ENCODE peak calls at places on chromosomes 7 and 10, in four cellular contexts. A is Caco-2, C is fibroblast of lung, D is brain microvascular endothelial cell. H is an unnamed sample. For H3K27me3 and H3K36me3, the result is how much of the 10 kb centered on the place peaks cover.

GRCh38 chr10:9992656-9993055 is 1025.0 kb upstream of the CELF2 start:
- DNase-seq in C (peak), A (no peak), D (no peak), H (no peak)

GRCh38 chr10:125629758-125630376 is 53.1 kb downstream of the TEX36 start:
- DNase-seq in C (peak), D (peak), A (no peak), H (no peak)

GRCh38 chr7:26038201-26038990 is 113.6 kb upstream of the NFE2L3 start:
- DNase-seq in C (no peak), A (no peak), D (no peak), H (no peak)

GRCh38 chr10:127368937-127369336 is 172.5 kb upstream of the INSYN2A start:
- DNase-seq in A (no peak), D (no peak), C (no peak), H (no peak)

GRCh38 chr10:19816420-19817250 is at the start of gene PLXDC2:
- DNase-seq in A (no peak), D (peak), C (peak), H (no peak)

GRCh38 chr7:105792488-105793370 is 83.7 kb downstream of the ATXN7L1 start:
- DNase-seq in A (no peak), D (no peak), C (no peak), H (no peak)

GRCh38 chr10:131803863-131804425 is 96.9 kb upstream of the PPP2R2D start:
- DNase-seq in D (no peak), C (no peak), A (no peak), H (no peak)

GRCh38 chr10:35388197-35388596 is 51.9 kb downstream of the CCNY start:
- DNase-seq in C (no peak), A (no peak), D (no peak), H (no peak)

GRCh38 chr10:132144086-132144485 is 42.7 kb upstream of the DPYSL4 start:
- DNase-seq in C (no peak), A (no peak), D (no peak), H (no peak)

GRCh38 chr10:117186832-117187615 is 10.3 kb upstream of the KCNK18 start:
- DNase-seq in C (no peak), D (no peak), A (no peak), H (no peak)

GRCh38 chr7:105306160-105306784 is 82.4 kb downstream of the SRPK2 start:
- DNase-seq in A (no peak), C (no peak), D (no peak), H (no peak)

GRCh38 chr10:14949291-14949690 is 4.6 kb downstream of the DCLRE1C start:
- DNase-seq in A (no peak), C (no peak), D (no peak), H (no peak)

GRCh38 chr10:59135275-59135674 is 41.2 kb upstream of the PHYHIPL start:
- DNase-seq in D (no peak), C (no peak), A (peak), H (no peak)

GRCh38 chr7:17132726-17133125 is 165.7 kb upstream of the AHR start:
- DNase-seq in A (no peak), D (no peak), C (peak), H (no peak)

GRCh38 chr10:75020168-75020567 is 91.3 kb upstream of the SAMD8 start:
- DNase-seq in C (no peak), A (no peak), D (no peak), H (no peak)

DNA sequence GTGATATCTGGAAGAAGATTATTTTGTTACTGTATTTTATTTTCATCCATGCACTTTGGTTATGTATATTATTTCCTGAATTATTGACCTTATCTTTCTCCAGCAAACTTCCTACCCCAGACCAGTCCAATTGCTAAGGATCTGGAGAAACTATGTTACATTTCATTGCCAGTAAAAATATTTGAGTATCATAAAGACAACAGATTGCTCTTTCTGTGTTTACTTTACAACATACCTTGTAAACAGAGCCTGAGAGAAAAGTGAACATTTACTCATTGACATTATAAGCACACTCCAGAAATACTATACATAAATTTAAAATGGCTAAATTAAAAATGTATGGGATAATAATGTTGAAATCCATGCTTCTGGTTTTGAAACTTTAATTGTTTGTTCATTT is 186.2 kb upstream of the FAM3C start:
- DNase-seq in A (no peak), D (no peak), C (no peak), H (no peak)
- TF ChIP-seq CTCF in A (no peak), D (no peak), C (no peak), H (no peak)

DNA sequence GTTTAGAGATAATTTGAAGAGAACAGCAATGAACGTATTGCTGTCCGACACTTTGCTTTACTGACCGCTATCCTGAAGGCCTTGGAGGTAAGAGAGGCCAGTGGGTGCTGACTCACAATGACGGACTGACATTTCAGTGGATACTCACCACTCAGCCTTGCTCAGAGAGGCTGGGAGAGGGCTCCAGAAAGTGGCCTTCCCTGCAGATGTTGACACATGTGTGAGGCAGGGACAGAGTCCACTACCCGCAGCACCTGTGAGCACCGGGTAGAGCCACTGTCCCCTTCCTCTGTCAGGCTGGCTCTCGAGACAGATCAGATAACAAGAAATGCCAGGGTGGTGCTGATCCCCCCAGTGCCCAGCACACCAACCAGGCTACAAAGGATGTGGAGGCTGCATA is 75.0 kb downstream of the GPR26 start:
- DNase-seq in A (no peak), D (no peak), C (no peak), H (no peak)
- H3K27me3 ChIP-seq in A (under half), D (under half), C (under half), H (under half)

GRCh38 chr10:79209340-79209739 is 137.9 kb upstream of the PPIF start:
- DNase-seq in D (no peak), A (no peak), C (no peak), H (no peak)

GRCh38 chr10:79207726-79208125 is 139.0 kb downstream of the ZMIZ1 start:
- DNase-seq in A (no peak), D (no peak), C (no peak), H (no peak)

GRCh38 chr10:79208251-79208983 is 138.9 kb upstream of the PPIF start:
- DNase-seq in A (no peak), C (no peak), D (no peak), H (no peak)

GRCh38 chr10:79206300-79207095 is 137.7 kb downstream of the ZMIZ1 start:
- DNase-seq in D (no peak), C (no peak), A (no peak), H (no peak)

GRCh38 chr10:79207096-79207357 is 138.3 kb downstream of the ZMIZ1 start:
- DNase-seq in A (no peak), D (no peak), C (no peak), H (no peak)
- H3K36me3 ChIP-seq in A (under half), D (under half), C (under half), H (half or more)

GRCh38 chr7:110875346-110875745 is 215.6 kb upstream of the LRRN3 start:
- DNase-seq in C (no peak), D (no peak), A (no peak), H (no peak)

GRCh38 chr7:110871856-110872255 is 219.1 kb upstream of the LRRN3 start:
- DNase-seq in C (no peak), A (no peak), D (no peak), H (no peak)

GRCh38 chr7:110868458-110868857 is 222.5 kb upstream of the LRRN3 start:
- DNase-seq in D (no peak), C (peak), A (no peak), H (no peak)

DNA sequence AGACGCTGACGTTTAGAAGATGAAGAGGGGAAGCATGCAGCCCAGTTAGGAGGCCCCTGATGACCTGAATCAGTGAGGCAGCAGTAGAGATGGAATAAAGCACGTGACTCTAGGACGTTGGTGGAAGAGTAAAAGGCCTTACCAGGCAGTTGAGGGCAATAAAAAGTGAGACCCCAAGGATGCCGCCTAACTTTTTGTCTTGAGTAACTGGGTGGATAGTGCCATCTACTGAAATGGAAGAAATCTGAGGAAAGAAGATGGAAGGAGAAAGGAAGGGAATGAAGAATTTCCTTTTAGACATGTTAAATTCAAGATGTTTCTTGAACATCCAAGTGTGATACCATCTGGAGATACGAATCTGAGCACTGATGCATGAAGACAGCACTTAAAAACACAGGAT is 220.0 kb upstream of the LRRN3 start:
- DNase-seq in A (no peak), C (no peak), D (no peak), H (no peak)
- TF ChIP-seq CTCF in A (no peak), C (no peak), D (no peak), H (no peak)

GRCh38 chr7:140684066-140684950 is 11.6 kb downstream of the ADCK2 start:
- DNase-seq in D (no peak), C (no peak), A (no peak), H (no peak)
- H3K27me3 ChIP-seq in D (under half), C (under half), A (under half), H (under half)

GRCh38 chr7:157362729-157363128 is 25.9 kb downstream of the DNAJB6 start:
- DNase-seq in D (no peak), A (no peak), C (no peak), H (no peak)

GRCh38 chr7:157371296-157371695 is 34.5 kb downstream of the DNAJB6 start:
- DNase-seq in D (no peak), A (no peak), C (no peak), H (no peak)

GRCh38 chr7:157368955-157369354 is 32.2 kb downstream of the DNAJB6 start:
- DNase-seq in A (no peak), D (no peak), C (no peak), H (no peak)

GRCh38 chr7:157370761-157371160 is 34.0 kb downstream of the DNAJB6 start:
- DNase-seq in D (no peak), A (no peak), C (no peak), H (no peak)

GRCh38 chr7:157366722-157367121 is 29.9 kb downstream of the DNAJB6 start:
- DNase-seq in A (no peak), C (no peak), D (no peak), H (no peak)
- H3K36me3 ChIP-seq in A (under half), C (under half), D (half or more), H (under half)

H was measured in BJ.